ENCODE peak calls at places on chromosomes 12 and 14, in six cellular contexts. Z, X, T, F, R and Y are unnamed samples.

GRCh38 chr14:68405959-68406358 is 386.9 kb downstream of the ZFP36L1 start:
- DNase-seq in X (no peak), F (no peak), Z (no peak), T (no peak), R (no peak), Y (no peak)

GRCh38 chr14:100677925-100678765 is 48.5 kb upstream of the DLK1 start:
- DNase-seq in F (no peak), Z (peak), X (peak), T (no peak), R (peak), Y (peak)

GRCh38 chr12:132049876-132050275 is 94.2 kb downstream of the DDX51 start:
- DNase-seq in T (no peak), R (no peak), Z (no peak), X (no peak), F (no peak), Y (no peak)

GRCh38 chr14:102479777-102480176 is 29.8 kb downstream of the ANKRD9 start:
- DNase-seq in X (peak), R (no peak), F (no peak), T (no peak), Z (no peak), Y (peak)

GRCh38 chr14:38882533-38882932 is 220.5 kb downstream of the SEC23A start:
- DNase-seq in R (no peak), T (no peak), X (no peak), F (no peak), Z (no peak), Y (no peak)

GRCh38 chr14:77024171-77024627 is 4.3 kb downstream of the IRF2BPL start:
- DNase-seq in T (no peak), X (no peak), R (no peak), F (no peak), Z (peak), Y (no peak)

GRCh38 chr12:104219908-104220404 is 4.4 kb downstream of the TXNRD1 start:
- DNase-seq in X (peak), T (no peak), Z (no peak), R (no peak), F (no peak), Y (no peak)

GRCh38 chr14:34328178-34328577 is 133.9 kb downstream of the SPTSSA start:
- DNase-seq in X (no peak), T (no peak), F (no peak), R (no peak), Z (no peak), Y (no peak)

GRCh38 chr14:91919814-91920213 is 27.7 kb downstream of the FBLN5 start:
- DNase-seq in Z (no peak), X (no peak), T (no peak), F (no peak), R (peak), Y (peak)

GRCh38 chr12:101793401-101793800 is 37.4 kb downstream of the GNPTAB start:
- DNase-seq in T (no peak), X (no peak), R (no peak), F (no peak), Z (no peak), Y (no peak)

GRCh38 chr12:121961195-121961879 is 42.9 kb downstream of the CFAP251 start:
- DNase-seq in F (no peak), Z (no peak), X (no peak), T (no peak), R (no peak), Y (no peak)

GRCh38 chr14:49930720-49931119 is 37.8 kb downstream of the ARF6 start:
- DNase-seq in X (no peak), T (no peak), R (no peak), Z (no peak), F (no peak), Y (no peak)

GRCh38 chr12:42162940-42163339 is 18.3 kb upstream of the GXYLT1 start:
- DNase-seq in X (no peak), F (no peak), T (no peak), R (no peak), Z (no peak), Y (no peak)

GRCh38 chr14:51093371-51094281 is 1.3 kb downstream of the TRIM9 start:
- DNase-seq in T (peak), R (no peak), F (no peak), X (no peak), Z (peak), Y (no peak)

GRCh38 chr12:115895247-115895646 is 382.2 kb downstream of the MED13L start:
- DNase-seq in F (no peak), T (no peak), R (no peak), Z (peak), X (no peak), Y (no peak)

GRCh38 chr14:35858521-35859209 is 32.5 kb downstream of the BRMS1L start:
- DNase-seq in R (no peak), Z (no peak), X (no peak), F (no peak), T (no peak), Y (no peak)

GRCh38 chr14:35374273-35374681 is 30.3 kb downstream of the NFKBIA start:
- DNase-seq in T (no peak), R (no peak), Z (no peak), F (no peak), X (peak), Y (no peak)

GRCh38 chr14:98754343-98755025 is 517.5 kb downstream of the BCL11B start:
- DNase-seq in R (no peak), X (no peak), F (no peak), Z (no peak), T (no peak), Y (no peak)

GRCh38 chr14:61911534-61911933 is 149.3 kb downstream of the SNAPC1 start:
- DNase-seq in Z (no peak), X (no peak), T (no peak), R (no peak), F (no peak), Y (no peak)

GRCh38 chr12:125329239-125330238 is 264.3 kb downstream of the AACS start:
- DNase-seq in F (no peak), Z (peak), T (no peak), X (no peak), R (no peak), Y (no peak)

GRCh38 chr12:19978193-19978592 is 390.1 kb upstream of the PDE3A start:
- DNase-seq in T (no peak), Z (no peak), X (no peak), F (no peak), R (no peak), Y (no peak)

GRCh38 chr12:857611-858010 is 91.9 kb downstream of the RAD52 start:
- DNase-seq in F (no peak), R (no peak), Z (no peak), X (no peak), T (no peak), Y (no peak)

GRCh38 chr12:62846506-62846905 is 88.4 kb downstream of the PPM1H start:
- DNase-seq in X (no peak), F (no peak), R (no peak), T (no peak), Z (no peak), Y (no peak)

GRCh38 chr12:41962171-41962572 is 182.5 kb downstream of the GXYLT1 start:
- DNase-seq in R (no peak), X (no peak), Z (no peak), T (no peak), F (no peak), Y (no peak)

GRCh38 chr14:72521968-72522741 is 371.7 kb downstream of the DPF3 start:
- DNase-seq in X (no peak), R (no peak), F (no peak), T (no peak), Z (no peak), Y (no peak)

GRCh38 chr12:19130224-19131019 is 889 bp downstream of the PLEKHA5 start:
- DNase-seq in X (peak), Z (peak), R (peak), F (no peak), T (peak), Y (peak)

GRCh38 chr12:45302621-45303020 is 86.7 kb downstream of the ANO6 start:
- DNase-seq in T (no peak), X (no peak), F (no peak), Z (no peak), R (no peak), Y (no peak)

GRCh38 chr12:130435826-130436225 is 98.1 kb downstream of the PIWIL1 start:
- DNase-seq in F (no peak), T (no peak), Z (no peak), X (no peak), R (no peak), Y (no peak)

GRCh38 chr14:99035712-99036593 is 236.0 kb downstream of the BCL11B start:
- DNase-seq in X (peak), R (peak), F (no peak), Z (peak), T (peak), Y (peak)

GRCh38 chr12:78121969-78122610 is 291.4 kb downstream of the NAV3 start:
- DNase-seq in X (no peak), R (no peak), Z (no peak), F (no peak), T (no peak), Y (no peak)

GRCh38 chr14:69355955-69356321 is 42.2 kb downstream of the ERH start:
- DNase-seq in Z (peak), R (no peak), T (no peak), X (no peak), F (no peak), Y (peak)

GRCh38 chr12:106369624-106370346 is 12.2 kb downstream of the POLR3B start:
- DNase-seq in F (no peak), R (no peak), T (no peak), X (no peak), Z (no peak), Y (no peak)

GRCh38 chr14:77120771-77121743 is 20.5 kb downstream of the ZDHHC22 start:
- DNase-seq in F (no peak), R (no peak), Z (no peak), X (no peak), T (no peak), Y (no peak)

GRCh38 chr14:34874386-34875030 is 652 bp downstream of the BAZ1A start:
- DNase-seq in F (no peak), Z (peak), X (peak), R (peak), T (peak), Y (peak)

GRCh38 chr12:54012631-54013398 is 4.0 kb downstream of the HOXC8 start:
- DNase-seq in Z (no peak), F (no peak), T (no peak), R (no peak), X (no peak), Y (no peak)

GRCh38 chr12:25242981-25243764 is 7.6 kb downstream of the KRAS start:
- DNase-seq in X (no peak), T (no peak), Z (no peak), F (no peak), R (no peak), Y (no peak)

GRCh38 chr14:75101491-75101890 is 25.4 kb downstream of the NEK9 start:
- DNase-seq in R (no peak), F (no peak), Z (no peak), T (no peak), X (no peak), Y (no peak)